ENCODE peak calls at places on chromosomes 1 and 21, in six cellular contexts. U is HCT116, G is K562, D is HepG2, F is GM12878, B is H1. S is an unnamed sample.

GRCh38 chr1:21217812-21218596 is 41.3 kb upstream of the EIF4G3 start:
- DNase-seq in G (peak), U (no peak), D (peak), B (no peak), F (no peak), S (peak)

GRCh38 chr1:114154963-114155322 is 1.3 kb upstream of the SYT6 start:
- DNase-seq in U (no peak), B (no peak), F (no peak), G (peak), D (no peak), S (no peak)

GRCh38 chr1:185453496-185454192 is 136.6 kb upstream of the IVNS1ABP start:
- DNase-seq in F (no peak), B (no peak), D (no peak), G (no peak), U (no peak), S (no peak)

GRCh38 chr1:225700164-225700740 is 47.3 kb upstream of the ENAH start:
- DNase-seq in B (no peak), F (no peak), U (peak), D (peak), G (no peak), S (no peak)

GRCh38 chr1:210400043-210400840 is 71.5 kb downstream of the HHAT start:
- DNase-seq in F (peak), U (peak), B (peak), D (peak), G (peak), S (peak)

GRCh38 chr1:11147371-11147770 is 41.8 kb upstream of the ANGPTL7 start:
- DNase-seq in U (no peak), D (no peak), F (no peak), G (no peak), B (no peak), S (peak)

GRCh38 chr1:248924696-248925532 is 18.9 kb downstream of the PGBD2 start:
- DNase-seq in F (peak), B (no peak), U (peak), D (peak), G (peak), S (no peak)

GRCh38 chr1:209030454-209031167 is 552.9 kb upstream of the CAMK1G start:
- DNase-seq in F (no peak), G (no peak), U (no peak), D (no peak), B (no peak), S (no peak)

GRCh38 chr1:228081578-228082259 is 789 bp upstream of the ARF1 start:
- DNase-seq in U (no peak), B (no peak), D (no peak), F (no peak), G (peak), S (no peak)

GRCh38 chr1:55378582-55378981 is 163.4 kb upstream of the USP24 start:
- DNase-seq in U (peak), G (peak), D (peak), B (peak), F (no peak), S (peak)

GRCh38 chr1:47661065-47661464 is 223.2 kb downstream of the FOXD2 start:
- DNase-seq in B (no peak), D (no peak), F (no peak), G (no peak), U (no peak), S (no peak)

GRCh38 chr1:208977861-208978260 is 605.7 kb upstream of the CAMK1G start:
- DNase-seq in F (no peak), D (no peak), G (no peak), B (no peak), U (no peak), S (no peak)

GRCh38 chr21:32834825-32835224 is 63.3 kb upstream of the PAXBP1 start:
- DNase-seq in B (no peak), F (no peak), U (no peak), G (no peak), D (no peak), S (peak)

GRCh38 chr1:43172532-43172972 is 422 bp downstream of the CFAP57 start:
- DNase-seq in G (peak), F (no peak), U (peak), D (peak), B (peak), S (peak)

GRCh38 chr21:35791541-35792335 is 268.6 kb downstream of the SETD4 start:
- DNase-seq in U (no peak), D (no peak), F (no peak), G (no peak), B (no peak), S (no peak)

GRCh38 chr1:216600730-216601426 is 122.4 kb downstream of the ESRRG start:
- DNase-seq in U (no peak), F (no peak), G (no peak), D (peak), B (peak), S (peak)

GRCh38 chr1:82704966-82705365 is 904.2 kb downstream of the ADGRL2 start:
- DNase-seq in G (no peak), B (no peak), D (no peak), U (no peak), F (no peak), S (no peak)

GRCh38 chr1:15411593-15412487 is 2.2 kb downstream of the EFHD2 start:
- DNase-seq in G (peak), U (no peak), B (no peak), F (no peak), D (no peak), S (no peak)

GRCh38 chr1:18264450-18265000 is 156.9 kb downstream of the IGSF21 start:
- DNase-seq in F (no peak), D (no peak), U (no peak), B (no peak), G (no peak), S (no peak)

GRCh38 chr21:34020005-34020847 is 53.2 kb upstream of the MRPS6 start:
- DNase-seq in D (peak), U (no peak), G (no peak), B (no peak), F (peak), S (no peak)

GRCh38 chr1:219567341-219567947 is 45.5 kb downstream of the ZC3H11B start:
- DNase-seq in G (peak), D (peak), U (peak), F (peak), B (no peak), S (no peak)

GRCh38 chr1:206963119-206963712 is 7.0 kb downstream of the FCAMR start:
- DNase-seq in U (no peak), G (no peak), F (no peak), D (no peak), B (no peak), S (no peak)

GRCh38 chr1:50841791-50842387 is 118.2 kb downstream of the FAF1 start:
- DNase-seq in G (no peak), B (no peak), F (no peak), D (peak), U (no peak), S (no peak)

GRCh38 chr1:32337855-32338636 is 2.0 kb upstream of the MARCKSL1 start:
- DNase-seq in F (peak), U (no peak), D (peak), B (no peak), G (no peak), S (no peak)

GRCh38 chr1:230394134-230394533 is 32.0 kb downstream of the PGBD5 start:
- DNase-seq in F (no peak), D (no peak), G (no peak), U (no peak), B (no peak), S (no peak)

GRCh38 chr21:40556442-40556968 is 290.5 kb downstream of the DSCAM start:
- DNase-seq in U (no peak), B (no peak), D (no peak), G (no peak), F (no peak), S (no peak)

GRCh38 chr1:227805606-227806197 is 9.8 kb upstream of the PRSS38 start:
- DNase-seq in G (no peak), B (no peak), U (peak), F (no peak), D (no peak), S (no peak)

DNA sequence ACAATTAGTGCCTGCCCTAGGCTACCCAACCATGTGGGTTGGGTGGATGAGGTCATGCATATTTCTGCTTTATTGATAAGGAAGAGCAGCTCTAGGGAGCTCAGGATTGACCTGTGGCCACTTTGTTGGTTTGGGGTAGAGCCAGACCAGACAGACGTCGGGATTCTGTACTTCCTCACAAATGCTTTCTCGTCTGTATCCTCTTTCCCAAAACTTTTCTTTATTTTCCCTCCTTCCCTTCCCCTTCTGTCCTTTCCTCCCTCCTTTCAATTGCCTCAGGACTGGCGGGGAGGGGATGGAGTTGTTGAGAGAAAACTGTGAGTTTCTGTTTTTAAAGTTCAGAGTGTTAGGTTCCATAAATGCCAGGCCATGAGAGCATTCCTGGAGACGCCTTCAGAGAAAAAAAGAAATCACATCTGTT is 68.0 kb downstream of the UCK2 start:
- DNase-seq in G (no peak), B (no peak), F (no peak), D (no peak), U (no peak), S (no peak)
- H3K9ac ChIP-seq in G (no peak), B (no peak), F (no peak), D (no peak), U (no peak), S (no peak)

DNA sequence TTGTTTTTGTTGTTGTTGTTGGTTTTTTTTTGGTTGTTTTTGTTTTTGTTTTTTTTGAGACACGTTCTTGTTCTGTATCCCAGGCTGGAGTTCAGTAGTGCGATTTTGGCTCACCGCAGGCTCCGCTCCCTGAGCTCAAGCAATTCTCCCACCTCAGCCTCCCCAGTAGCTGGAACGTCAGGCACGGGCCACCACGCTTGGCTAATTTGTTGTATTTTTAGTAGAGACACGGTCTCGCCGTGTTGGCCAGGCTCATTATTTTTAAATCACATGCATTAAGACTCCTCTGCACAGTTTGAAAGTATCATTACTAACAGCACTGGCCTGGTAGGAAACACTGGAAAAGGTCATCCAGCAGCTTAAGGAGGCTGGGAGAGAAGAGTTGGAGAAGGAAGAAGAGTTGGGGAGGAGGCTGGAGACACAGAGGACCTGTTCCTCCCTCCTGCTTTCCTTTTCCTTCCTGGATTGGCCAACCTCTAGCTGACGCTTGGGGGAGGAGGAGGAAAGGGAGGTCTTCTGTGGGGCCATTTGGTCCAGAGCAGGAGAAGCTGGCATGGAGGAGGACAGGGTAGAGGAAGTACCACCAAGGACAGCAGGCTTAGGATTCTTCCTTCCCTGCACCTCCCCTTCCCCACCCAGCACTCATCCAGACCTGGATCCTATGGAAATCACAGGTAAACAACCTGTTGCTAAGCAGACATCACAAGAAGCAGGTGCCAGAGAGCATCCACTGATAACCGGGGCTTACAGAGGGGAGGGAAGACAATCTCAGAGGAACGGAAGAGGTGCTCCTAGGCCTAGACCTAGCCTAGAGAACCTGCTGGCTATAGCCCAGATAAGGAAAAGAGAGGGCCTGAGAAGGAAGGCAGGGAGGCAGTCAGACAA is 71.9 kb upstream of the GOLT1A start:
- DNase-seq in D (no peak), F (no peak), G (no peak), B (no peak), U (no peak), S (no peak)
- TF ChIP-seq ZNF274 in D (no peak), F (no peak), G (no peak), B (no peak), U (no peak), S (no peak)

GRCh38 chr1:151002611-151003010 is 4.1 kb downstream of the MINDY1 start:
- DNase-seq in B (no peak), D (no peak), F (no peak), G (no peak), U (no peak), S (no peak)
- H3K9ac ChIP-seq in B (no peak), D (peak), F (no peak), G (no peak), U (no peak), S (no peak)

GRCh38 chr1:8985915-8986813 is 40.1 kb downstream of the SLC2A7 start:
- DNase-seq in B (no peak), G (no peak), F (no peak), D (peak), U (peak), S (no peak)
- TF ChIP-seq ZNF274 in B (no peak), G (no peak), F (no peak), D (no peak), U (no peak), S (no peak)

GRCh38 chr21:45041351-45041805 is 33.0 kb upstream of the ADARB1 start:
- DNase-seq in F (no peak), D (no peak), G (no peak), U (no peak), B (no peak), S (no peak)

GRCh38 chr21:45039309-45040113 is 34.9 kb upstream of the ADARB1 start:
- DNase-seq in D (no peak), G (no peak), B (no peak), F (no peak), U (no peak), S (no peak)

GRCh38 chr21:45041984-45042663 is 32.3 kb upstream of the ADARB1 start:
- DNase-seq in G (no peak), D (no peak), U (no peak), B (no peak), F (no peak), S (no peak)

GRCh38 chr21:45040114-45040715 is 34.2 kb upstream of the ADARB1 start:
- DNase-seq in B (no peak), U (no peak), D (no peak), G (no peak), F (no peak), S (no peak)

GRCh38 chr21:45040739-45041138 is 33.6 kb upstream of the ADARB1 start:
- DNase-seq in U (no peak), F (no peak), D (no peak), G (no peak), B (no peak), S (no peak)
- H3K9ac ChIP-seq in U (no peak), F (no peak), D (no peak), G (no peak), B (no peak), S (no peak)

DNA sequence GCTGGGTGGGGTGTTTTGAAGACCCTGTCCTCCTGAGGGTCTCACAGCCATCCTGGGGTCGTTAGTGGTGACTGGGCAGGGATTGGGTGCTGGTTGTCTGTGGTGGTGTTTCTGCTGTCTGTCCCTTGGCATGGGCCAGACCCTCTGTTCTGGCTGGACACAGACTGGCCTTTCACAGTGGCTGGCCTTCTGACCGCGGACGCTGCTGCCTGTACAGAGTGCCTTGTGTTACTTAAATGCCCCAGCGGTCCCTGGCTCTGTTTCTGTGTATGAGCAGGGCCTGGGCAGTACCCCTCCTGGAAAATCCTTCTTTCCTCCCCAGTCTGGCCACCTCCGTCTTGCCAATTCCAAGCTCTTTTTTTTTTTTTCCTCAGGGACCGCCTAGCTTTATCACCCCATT is 50.9 kb downstream of the SH3BGR start:
- DNase-seq in B (no peak), U (no peak), D (no peak), F (no peak), G (no peak), S (no peak)
- TF ChIP-seq ZNF274 in B (no peak), U (no peak), D (no peak), F (no peak), G (no peak), S (no peak)

S was measured in NT2/D1.